ENCODE peak calls at places on chromosomes 6 and 20, in four cellular contexts. R is B cell; J is activated T-cell treated with anti-CD3 and anti-CD28 coated beads, Interleukin-2, amount 50 U/mL, for 24 hours; O is HEK293T. Q is an unnamed sample.

GRCh38 chr6:157094038-157094437 is 229.3 kb downstream of the TMEM242 start:
- DNase-seq in R (peak; percentile 17), J (no peak), O (no peak), Q (no peak)

GRCh38 chr6:131062245-131063027 is 609 bp downstream of the EPB41L2 start:
- DNase-seq in R (peak; percentile 61), J (peak; percentile 47), O (peak; percentile 50), Q (peak; percentile 42)

GRCh38 chr20:10793741-10794140 is 119.9 kb upstream of the JAG1 start:
- DNase-seq in R (no peak), J (no peak), O (no peak), Q (no peak)

GRCh38 chr6:108781419-108782110 is 66.7 kb upstream of the ARMC2 start:
- DNase-seq in R (peak; percentile 15), J (peak; percentile 39), O (no peak), Q (no peak)

GRCh38 chr20:50582092-50582491 is 71.9 kb downstream of the PTPN1 start:
- DNase-seq in R (no peak), J (no peak), O (no peak), Q (no peak)

GRCh38 chr6:63673692-63674091 is 38.1 kb downstream of the PHF3 start:
- DNase-seq in R (no peak), J (no peak), O (no peak), Q (no peak)

GRCh38 chr6:52893221-52893620 is 16.3 kb downstream of the GSTA3 start:
- DNase-seq in R (no peak), J (no peak), O (no peak), Q (no peak)

GRCh38 chr6:70241031-70241430 is 61.9 kb downstream of the COL9A1 start:
- DNase-seq in R (no peak), J (no peak), O (no peak), Q (no peak)

GRCh38 chr6:1439349-1439748 is 50.0 kb downstream of the FOXF2 start:
- DNase-seq in R (no peak), J (no peak), O (no peak), Q (no peak)

GRCh38 chr6:170561550-170561949 is 7.4 kb downstream of the TBP start:
- DNase-seq in R (no peak), J (no peak), O (no peak), Q (no peak)

GRCh38 chr20:58675641-58676040 is 17.0 kb upstream of the NPEPL1 start:
- DNase-seq in R (no peak), J (no peak), O (no peak), Q (no peak)

GRCh38 chr20:58706975-58707681 is 14.5 kb downstream of the NPEPL1 start:
- DNase-seq in R (no peak), J (peak; percentile 23), O (no peak), Q (peak; percentile 33)

GRCh38 chr20:57347393-57347792 is 3.7 kb upstream of the RAE1 start:
- DNase-seq in R (no peak), J (no peak), O (no peak), Q (no peak)

GRCh38 chr6:135266675-135267074 is 85.6 kb downstream of the MYB start:
- DNase-seq in R (no peak), J (no peak), O (no peak), Q (no peak)

GRCh38 chr20:16444056-16444777 is 129.0 kb downstream of the KIF16B start:
- DNase-seq in R (no peak), J (no peak), O (no peak), Q (no peak)

GRCh38 chr6:85537055-85537494 is 56.6 kb downstream of the SNX14 start:
- DNase-seq in R (peak; percentile 3), J (no peak), O (no peak), Q (no peak)

GRCh38 chr6:132962936-132963579 is 148.7 kb downstream of the RPS12 start:
- DNase-seq in R (peak; percentile 52), J (peak; percentile 66), O (peak; percentile 78), Q (peak; percentile 50)

GRCh38 chr6:56279346-56280080 is 32.1 kb upstream of the COL21A1 start:
- DNase-seq in R (no peak), J (no peak), O (no peak), Q (no peak)

GRCh38 chr6:111676383-111676782 is 70.7 kb upstream of the TRAF3IP2 start:
- DNase-seq in R (no peak), J (no peak), O (no peak), Q (no peak)

GRCh38 chr20:60869626-60870025 is 382.4 kb upstream of the CDH4 start:
- DNase-seq in R (no peak), J (no peak), O (no peak), Q (no peak)

GRCh38 chr6:44115866-44116265 is 11.4 kb downstream of the MRPL14 start:
- DNase-seq in R (no peak), J (no peak), O (no peak), Q (no peak)

GRCh38 chr6:154138806-154139205 is 99.8 kb downstream of the OPRM1 start:
- DNase-seq in R (no peak), J (no peak), O (no peak), Q (no peak)

GRCh38 chr6:140846518-140847277 is 1286.0 kb upstream of the GJE1 start:
- DNase-seq in R (no peak), J (no peak), O (no peak), Q (no peak)

GRCh38 chr20:43040427-43040826 is 149.3 kb downstream of the PTPRT start:
- DNase-seq in R (no peak), J (no peak), O (no peak), Q (no peak)

Q was measured in SJSA1.